ENCODE peak calls at places on chromosomes 7 and 10, in nine cellular contexts. G is fibroblast of mammary gland; T is endothelial cell; J is CD8-positive, alpha-beta T cell; D is CD4-positive, alpha-beta T cell; X is body of pancreas; C is GM13977; V is pancreas; F is coronary artery. O is an unnamed sample.

GRCh38 chr10:77832243-77832642 is 94.3 kb downstream of the DLG5 start:
- DNase-seq in G (no peak), T (no peak), J (peak; percentile 57), D (peak; percentile 32), X (no peak), C (no peak), V (no peak), F (no peak), O (no peak)

GRCh38 chr10:22345301-22346086 is at the start of gene SPAG6:
- DNase-seq in G (no peak), T (peak; percentile 76), J (no peak), D (no peak), X (peak; percentile 24), C (peak; percentile 77), V (peak; percentile 71), F (no peak), O (peak; percentile 47)

GRCh38 chr10:110207805-110208613 is 604 bp downstream of the MXI1 start:
- DNase-seq in G (peak; percentile 28), T (peak; percentile 43), J (peak; percentile 68), D (peak; percentile 54), X (no peak), C (peak; percentile 62), V (peak; percentile 68), F (peak; percentile 76), O (peak; percentile 54)

GRCh38 chr7:13532028-13532753 is 457.3 kb downstream of the ETV1 start:
- DNase-seq in G (no peak), T (no peak), J (no peak), D (no peak), X (no peak), C (no peak), V (no peak), F (no peak), O (no peak)

GRCh38 chr10:103397191-103397825 is 882 bp downstream of the PDCD11 start:
- DNase-seq in G (peak; percentile 8), T (no peak), J (no peak), D (no peak), X (peak; percentile 27), C (no peak), V (no peak), F (no peak), O (no peak)

GRCh38 chr10:5840314-5841307 is 27.4 kb upstream of the GDI2 start:
- DNase-seq in G (peak; percentile 71), T (no peak), J (no peak), D (no peak), X (peak; percentile 16), C (peak; percentile 75), V (no peak), F (no peak), O (peak; percentile 83)

GRCh38 chr10:37563107-37563714 is 294.2 kb downstream of the ZNF248 start:
- DNase-seq in G (no peak), T (no peak), J (no peak), D (no peak), X (no peak), C (no peak), V (no peak), F (no peak), O (no peak)

GRCh38 chr7:154383045-154383444 is 330.8 kb downstream of the DPP6 start:
- DNase-seq in G (no peak), T (no peak), J (no peak), D (no peak), X (peak; percentile 17), C (no peak), V (no peak), F (no peak), O (no peak)

GRCh38 chr7:139752600-139752999 is 25.2 kb downstream of the HIPK2 start:
- DNase-seq in G (no peak), T (no peak), J (no peak), D (no peak), X (no peak), C (no peak), V (no peak), F (no peak), O (no peak)

GRCh38 chr7:139750459-139751095 is 27.2 kb downstream of the HIPK2 start:
- DNase-seq in G (no peak), T (no peak), J (no peak), D (no peak), X (no peak), C (no peak), V (no peak), F (no peak), O (no peak)

GRCh38 chr7:139752148-139752547 is 25.6 kb downstream of the HIPK2 start:
- DNase-seq in G (no peak), T (no peak), J (no peak), D (no peak), X (no peak), C (no peak), V (no peak), F (peak; percentile 52), O (no peak)

GRCh38 chr7:139753693-139754111 is 24.1 kb downstream of the HIPK2 start:
- DNase-seq in G (no peak), T (no peak), J (no peak), D (no peak), X (no peak), C (no peak), V (no peak), F (peak; percentile 45), O (no peak)

DNA sequence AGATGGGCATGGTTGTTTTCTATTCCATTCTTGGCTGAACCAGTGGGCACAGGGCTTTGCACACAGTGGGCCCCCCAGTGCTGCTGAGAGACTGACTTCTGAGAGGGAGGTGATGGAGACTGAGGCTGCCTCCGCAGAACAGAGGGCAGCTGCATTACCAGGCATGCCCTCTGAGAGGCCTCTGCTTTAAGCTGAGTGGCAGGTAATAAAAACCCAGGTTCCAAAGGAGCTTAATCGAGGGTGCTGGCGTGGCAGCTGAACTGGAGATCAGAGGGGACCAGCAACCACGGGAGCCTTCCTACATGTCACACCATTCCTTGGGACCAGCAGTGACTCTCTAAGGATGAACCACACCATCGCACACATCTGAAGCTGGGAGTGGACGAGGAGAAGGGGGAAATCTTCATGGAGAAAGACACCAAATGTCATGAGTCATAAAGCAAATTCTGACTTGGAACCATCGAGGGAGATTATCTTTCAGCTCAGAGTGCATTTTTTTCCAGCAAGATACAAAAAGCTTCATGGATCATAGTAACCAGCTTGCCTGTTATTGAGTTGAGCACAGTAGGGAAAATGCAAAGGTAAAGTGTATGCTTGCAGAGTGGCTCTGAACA is 24.6 kb downstream of the HIPK2 start:
- DNase-seq in G (peak; percentile 41), T (no peak), J (no peak), D (no peak), X (no peak), C (no peak), V (no peak), F (peak; percentile 66), O (no peak)
- TF ChIP-seq CTCF in G (no peak), T (no peak), J (no peak), D (no peak), X (peak; percentile 20), C (no peak), V (no peak), F (no peak), O (no peak)

DNA sequence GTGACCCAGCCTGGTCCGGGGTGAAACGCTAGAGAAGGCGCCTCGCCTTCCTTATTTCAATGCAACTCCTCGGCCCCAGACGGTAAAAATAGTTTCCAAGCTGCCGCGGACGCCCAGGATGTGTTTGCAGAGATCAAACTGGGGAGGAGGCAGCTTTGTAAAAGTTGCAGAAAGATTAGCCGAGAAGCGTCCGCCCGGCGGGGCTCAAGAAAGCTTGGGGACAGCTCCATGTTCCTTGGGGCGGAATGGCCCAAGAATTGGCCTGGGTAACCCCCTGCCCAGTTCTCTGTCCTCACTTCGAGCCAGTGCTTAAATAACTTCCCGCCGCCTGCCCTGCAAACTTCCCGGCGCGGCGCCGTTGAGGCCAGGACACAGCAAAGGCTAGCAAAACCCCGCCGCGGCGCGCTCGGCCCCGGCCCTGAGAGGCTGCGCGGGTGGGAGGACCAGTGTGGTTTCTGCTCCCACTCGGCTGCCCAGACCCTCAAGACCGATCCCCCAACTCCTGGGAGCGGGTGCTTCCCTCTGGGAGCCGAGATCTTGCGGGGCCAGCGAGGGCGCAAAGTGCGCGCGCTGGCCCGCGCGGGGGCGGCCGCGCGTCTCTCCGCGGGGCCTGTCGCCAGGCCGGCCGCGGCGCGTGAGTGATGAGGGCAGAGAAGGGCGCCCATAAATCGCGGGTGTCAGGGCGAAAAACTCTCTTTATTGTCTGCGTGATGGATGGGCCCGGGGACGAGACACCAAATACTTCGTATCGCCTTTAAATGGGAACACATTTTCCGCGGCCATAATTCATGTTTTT is 6.3 kb upstream of the ZNF503 start:
- DNase-seq in G (peak; percentile 28), T (peak; percentile 65), J (no peak), D (no peak), X (peak; percentile 46), C (peak; percentile 38), V (peak; percentile 83), F (no peak), O (no peak)
- TF ChIP-seq CTCF in G (no peak), T (no peak), J (no peak), D (no peak), X (peak; percentile 13), C (no peak), V (no peak), F (no peak), O (no peak)

DNA sequence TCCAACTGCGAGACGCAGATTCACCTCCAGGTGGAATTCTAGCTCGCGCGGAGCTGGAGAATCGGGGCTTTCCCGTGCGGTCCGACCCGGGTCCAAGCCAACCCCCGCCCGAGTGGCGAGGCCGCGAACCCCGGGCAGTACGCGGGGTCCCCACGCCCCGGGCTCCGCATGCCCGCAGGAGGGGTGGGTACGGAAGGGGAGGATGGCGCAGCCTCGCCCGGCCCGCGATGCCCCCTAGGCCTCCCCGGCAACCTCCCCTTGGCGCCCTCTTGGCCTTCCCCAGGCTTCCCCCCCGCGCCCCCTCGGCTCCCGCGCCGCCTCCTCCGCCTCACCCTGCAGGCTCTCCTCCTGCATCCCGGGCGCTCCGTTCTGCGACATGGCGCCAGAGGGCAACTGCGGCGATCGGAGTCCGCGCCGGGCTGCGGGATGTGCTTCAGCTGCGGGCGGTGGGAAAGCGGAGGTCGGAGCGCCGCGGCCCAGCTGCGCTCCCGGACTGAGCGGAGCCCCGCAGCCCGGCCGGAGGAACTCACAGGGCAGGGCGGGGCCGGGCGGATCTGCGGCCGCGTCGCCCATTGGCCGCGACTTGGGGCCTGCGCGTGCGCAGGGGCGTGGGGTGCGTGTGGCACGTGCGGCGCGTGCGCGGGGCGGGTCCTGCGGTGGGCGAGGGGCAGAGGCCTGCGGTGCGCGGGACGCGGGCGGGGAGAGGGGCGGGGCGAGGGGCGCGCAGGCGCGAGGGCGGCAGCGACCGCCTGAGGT is at the start of gene BNIP3:
- DNase-seq in G (peak; percentile 88), T (peak; percentile 98), J (peak; percentile 97), D (peak; percentile 91), X (peak; percentile 97), C (peak; percentile 100), V (peak; percentile 99), F (peak; percentile 93), O (peak; percentile 99)
- TF ChIP-seq CTCF in G (no peak), T (peak; percentile 20), J (no peak), D (no peak), X (no peak), C (no peak), V (no peak), F (no peak), O (no peak)

GRCh38 chr7:54544356-54545240 is 2.4 kb downstream of the VSTM2A start:
- DNase-seq in G (no peak), T (peak; percentile 35), J (no peak), D (no peak), X (no peak), C (no peak), V (no peak), F (no peak), O (no peak)

GRCh38 chr7:54545241-54545563 is 3.0 kb downstream of the VSTM2A start:
- DNase-seq in G (no peak), T (no peak), J (no peak), D (no peak), X (no peak), C (no peak), V (no peak), F (no peak), O (no peak)

GRCh38 chr7:54546986-54547314 is 4.8 kb downstream of the VSTM2A start:
- DNase-seq in G (no peak), T (no peak), J (no peak), D (no peak), X (no peak), C (no peak), V (no peak), F (no peak), O (no peak)

GRCh38 chr7:54542920-54543539 is 855 bp downstream of the VSTM2A start:
- DNase-seq in G (peak; percentile 9), T (peak; percentile 63), J (no peak), D (no peak), X (no peak), C (peak; percentile 33), V (no peak), F (no peak), O (no peak)

DNA sequence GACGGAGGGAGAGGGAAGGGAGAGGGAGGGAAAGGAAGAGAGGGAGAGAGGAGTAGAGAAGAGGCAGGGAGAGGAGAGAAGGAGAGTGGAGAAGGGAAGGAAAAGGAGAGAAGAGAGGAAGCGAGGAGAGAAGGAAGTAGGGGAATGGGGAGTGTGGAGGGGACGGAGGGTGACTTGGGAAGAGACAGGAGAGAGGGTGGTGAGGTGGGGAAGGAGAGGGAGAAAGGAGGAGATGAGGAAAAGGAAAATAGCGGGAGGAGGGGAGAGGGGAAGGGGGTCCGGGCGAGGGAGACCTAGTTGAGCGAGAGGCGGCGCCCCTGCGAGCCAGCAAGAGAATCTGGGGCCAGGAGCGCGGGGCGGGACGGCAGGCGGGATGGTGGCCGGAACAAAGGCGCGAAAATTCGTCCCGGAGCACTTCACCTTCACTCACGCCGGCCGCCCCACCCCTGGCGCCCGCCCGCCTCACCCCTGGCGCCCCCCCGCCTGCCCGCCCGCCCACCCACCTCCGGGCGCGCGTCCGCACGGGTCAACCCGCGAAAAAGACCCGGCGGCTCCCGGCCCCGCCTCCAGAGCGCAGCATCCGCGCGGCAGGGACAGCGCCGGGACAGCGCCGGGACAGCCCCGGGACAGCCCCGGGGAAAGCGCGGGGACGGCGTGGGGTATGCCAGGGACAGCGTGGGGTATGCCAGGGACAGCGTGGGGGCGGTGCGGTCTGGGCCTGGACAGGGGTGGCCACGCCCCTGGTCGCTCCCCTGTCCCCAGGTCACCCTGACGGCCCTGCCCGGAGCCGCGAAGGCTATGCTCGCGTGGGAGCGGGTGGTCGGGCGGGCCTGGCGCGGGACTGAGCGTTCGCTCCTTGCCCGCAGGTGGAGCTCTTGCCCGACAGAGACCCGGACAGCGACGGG is 4.2 kb downstream of the VSTM2A start:
- DNase-seq in G (no peak), T (peak; percentile 79), J (no peak), D (no peak), X (no peak), C (peak; percentile 49), V (peak; percentile 62), F (no peak), O (no peak)
- TF ChIP-seq CTCF in G (peak; percentile 2), T (peak; percentile 28), J (no peak), D (no peak), X (no peak), C (no peak), V (no peak), F (no peak), O (no peak)

O was measured in GM10248.